ENCODE peak calls at places on chromosomes 16 and 17, in eight cellular contexts. One of them, this sample, is unnamed.

GRCh38 chr17:9371019-9371418 is 204.6 kb downstream of the STX8 start:
- DNase-seq in uterus: no peak
- DNase-seq in stimulated activated CD8-positive, alpha-beta memory T cell treated with anti-CD3 and anti-CD28 coated beads, Interleukin-4, amount 100 ng/mL, for 48 hours: no peak
- DNase-seq in non-pigmented ciliary epithelial cell: peak
- DNase-seq in amygdala: no peak
- DNase-seq in stimulated activated CD4-positive, alpha-beta T cell treated with anti-CD3 and anti-CD28 coated beads, TNF-alpha, amount 100 ng/mL, for 1 hour: no peak
- DNase-seq in HS-5: peak
- DNase-seq in fibroblast of the conjunctiva: no peak
- DNase-seq in this sample: peak

GRCh38 chr16:11565665-11566064 is 21.1 kb downstream of the LITAF start:
- DNase-seq in stimulated activated CD4-positive, alpha-beta T cell treated with anti-CD3 and anti-CD28 coated beads, TNF-alpha, amount 100 ng/mL, for 1 hour: no peak
- DNase-seq in non-pigmented ciliary epithelial cell: no peak
- DNase-seq in fibroblast of the conjunctiva: no peak
- DNase-seq in amygdala: no peak
- DNase-seq in stimulated activated CD8-positive, alpha-beta memory T cell treated with anti-CD3 and anti-CD28 coated beads, Interleukin-4, amount 100 ng/mL, for 48 hours: no peak
- DNase-seq in uterus: no peak
- DNase-seq in HS-5: no peak
- DNase-seq in this sample: no peak

GRCh38 chr16:78562156-78562555 is 462.7 kb downstream of the WWOX start:
- DNase-seq in amygdala: no peak
- DNase-seq in fibroblast of the conjunctiva: no peak
- DNase-seq in uterus: no peak
- DNase-seq in stimulated activated CD4-positive, alpha-beta T cell treated with anti-CD3 and anti-CD28 coated beads, TNF-alpha, amount 100 ng/mL, for 1 hour: no peak
- DNase-seq in stimulated activated CD8-positive, alpha-beta memory T cell treated with anti-CD3 and anti-CD28 coated beads, Interleukin-4, amount 100 ng/mL, for 48 hours: no peak
- DNase-seq in non-pigmented ciliary epithelial cell: no peak
- DNase-seq in HS-5: no peak
- DNase-seq in this sample: no peak

GRCh38 chr17:77352996-77353395 is 212.2 kb downstream of the SEC14L1 start:
- DNase-seq in non-pigmented ciliary epithelial cell: no peak
- DNase-seq in fibroblast of the conjunctiva: no peak
- DNase-seq in uterus: peak
- DNase-seq in amygdala: no peak
- DNase-seq in stimulated activated CD4-positive, alpha-beta T cell treated with anti-CD3 and anti-CD28 coated beads, TNF-alpha, amount 100 ng/mL, for 1 hour: no peak
- DNase-seq in HS-5: no peak
- DNase-seq in stimulated activated CD8-positive, alpha-beta memory T cell treated with anti-CD3 and anti-CD28 coated beads, Interleukin-4, amount 100 ng/mL, for 48 hours: peak
- DNase-seq in this sample: no peak

GRCh38 chr17:43839670-43840101 is 6.7 kb upstream of the MPP3 start:
- DNase-seq in HS-5: no peak
- DNase-seq in amygdala: no peak
- DNase-seq in stimulated activated CD8-positive, alpha-beta memory T cell treated with anti-CD3 and anti-CD28 coated beads, Interleukin-4, amount 100 ng/mL, for 48 hours: no peak
- DNase-seq in non-pigmented ciliary epithelial cell: no peak
- DNase-seq in stimulated activated CD4-positive, alpha-beta T cell treated with anti-CD3 and anti-CD28 coated beads, TNF-alpha, amount 100 ng/mL, for 1 hour: no peak
- DNase-seq in fibroblast of the conjunctiva: no peak
- DNase-seq in uterus: no peak
- DNase-seq in this sample: peak

GRCh38 chr17:83170571-83171260 is 91.3 kb downstream of the METRNL start:
- DNase-seq in stimulated activated CD8-positive, alpha-beta memory T cell treated with anti-CD3 and anti-CD28 coated beads, Interleukin-4, amount 100 ng/mL, for 48 hours: peak
- DNase-seq in non-pigmented ciliary epithelial cell: no peak
- DNase-seq in stimulated activated CD4-positive, alpha-beta T cell treated with anti-CD3 and anti-CD28 coated beads, TNF-alpha, amount 100 ng/mL, for 1 hour: no peak
- DNase-seq in fibroblast of the conjunctiva: no peak
- DNase-seq in HS-5: no peak
- DNase-seq in amygdala: no peak
- DNase-seq in uterus: no peak
- DNase-seq in this sample: no peak

GRCh38 chr17:15947331-15947730 is 2.4 kb downstream of the ADORA2B start:
- DNase-seq in uterus: no peak
- DNase-seq in fibroblast of the conjunctiva: no peak
- DNase-seq in stimulated activated CD4-positive, alpha-beta T cell treated with anti-CD3 and anti-CD28 coated beads, TNF-alpha, amount 100 ng/mL, for 1 hour: no peak
- DNase-seq in HS-5: no peak
- DNase-seq in stimulated activated CD8-positive, alpha-beta memory T cell treated with anti-CD3 and anti-CD28 coated beads, Interleukin-4, amount 100 ng/mL, for 48 hours: no peak
- DNase-seq in non-pigmented ciliary epithelial cell: no peak
- DNase-seq in amygdala: no peak
- DNase-seq in this sample: no peak

GRCh38 chr16:57175896-57176295 is 9.9 kb downstream of the PSME3IP1 start:
- DNase-seq in uterus: no peak
- DNase-seq in fibroblast of the conjunctiva: no peak
- DNase-seq in HS-5: no peak
- DNase-seq in stimulated activated CD4-positive, alpha-beta T cell treated with anti-CD3 and anti-CD28 coated beads, TNF-alpha, amount 100 ng/mL, for 1 hour: no peak
- DNase-seq in amygdala: no peak
- DNase-seq in stimulated activated CD8-positive, alpha-beta memory T cell treated with anti-CD3 and anti-CD28 coated beads, Interleukin-4, amount 100 ng/mL, for 48 hours: no peak
- DNase-seq in non-pigmented ciliary epithelial cell: no peak
- DNase-seq in this sample: no peak

GRCh38 chr17:32941419-32942032 is 13.6 kb downstream of the TMEM98 start:
- DNase-seq in stimulated activated CD8-positive, alpha-beta memory T cell treated with anti-CD3 and anti-CD28 coated beads, Interleukin-4, amount 100 ng/mL, for 48 hours: no peak
- DNase-seq in stimulated activated CD4-positive, alpha-beta T cell treated with anti-CD3 and anti-CD28 coated beads, TNF-alpha, amount 100 ng/mL, for 1 hour: no peak
- DNase-seq in uterus: no peak
- DNase-seq in non-pigmented ciliary epithelial cell: no peak
- DNase-seq in amygdala: no peak
- DNase-seq in HS-5: no peak
- DNase-seq in fibroblast of the conjunctiva: no peak
- DNase-seq in this sample: no peak

GRCh38 chr17:40953876-40954275 is 12.9 kb downstream of the KRT39 start:
- DNase-seq in non-pigmented ciliary epithelial cell: peak
- DNase-seq in stimulated activated CD4-positive, alpha-beta T cell treated with anti-CD3 and anti-CD28 coated beads, TNF-alpha, amount 100 ng/mL, for 1 hour: no peak
- DNase-seq in uterus: no peak
- DNase-seq in stimulated activated CD8-positive, alpha-beta memory T cell treated with anti-CD3 and anti-CD28 coated beads, Interleukin-4, amount 100 ng/mL, for 48 hours: peak
- DNase-seq in fibroblast of the conjunctiva: no peak
- DNase-seq in amygdala: no peak
- DNase-seq in HS-5: peak
- DNase-seq in this sample: peak

GRCh38 chr17:41784207-41784744 is 2.2 kb downstream of the JUP start:
- DNase-seq in stimulated activated CD4-positive, alpha-beta T cell treated with anti-CD3 and anti-CD28 coated beads, TNF-alpha, amount 100 ng/mL, for 1 hour: no peak
- DNase-seq in fibroblast of the conjunctiva: no peak
- DNase-seq in amygdala: no peak
- DNase-seq in uterus: peak
- DNase-seq in HS-5: no peak
- DNase-seq in stimulated activated CD8-positive, alpha-beta memory T cell treated with anti-CD3 and anti-CD28 coated beads, Interleukin-4, amount 100 ng/mL, for 48 hours: no peak
- DNase-seq in non-pigmented ciliary epithelial cell: no peak
- DNase-seq in this sample: peak

GRCh38 chr17:8875416-8875815 is 7.9 kb upstream of the PIK3R6 start:
- DNase-seq in non-pigmented ciliary epithelial cell: no peak
- DNase-seq in stimulated activated CD8-positive, alpha-beta memory T cell treated with anti-CD3 and anti-CD28 coated beads, Interleukin-4, amount 100 ng/mL, for 48 hours: no peak
- DNase-seq in uterus: no peak
- DNase-seq in amygdala: no peak
- DNase-seq in fibroblast of the conjunctiva: no peak
- DNase-seq in stimulated activated CD4-positive, alpha-beta T cell treated with anti-CD3 and anti-CD28 coated beads, TNF-alpha, amount 100 ng/mL, for 1 hour: no peak
- DNase-seq in HS-5: no peak
- DNase-seq in this sample: no peak

GRCh38 chr16:24685539-24686432 is 43.7 kb upstream of the TNRC6A start:
- DNase-seq in stimulated activated CD4-positive, alpha-beta T cell treated with anti-CD3 and anti-CD28 coated beads, TNF-alpha, amount 100 ng/mL, for 1 hour: no peak
- DNase-seq in amygdala: peak
- DNase-seq in uterus: peak
- DNase-seq in HS-5: no peak
- DNase-seq in fibroblast of the conjunctiva: peak
- DNase-seq in stimulated activated CD8-positive, alpha-beta memory T cell treated with anti-CD3 and anti-CD28 coated beads, Interleukin-4, amount 100 ng/mL, for 48 hours: no peak
- DNase-seq in non-pigmented ciliary epithelial cell: peak
- DNase-seq in this sample: peak

GRCh38 chr16:48526058-48526957 is 83.7 kb downstream of the N4BP1 start:
- DNase-seq in fibroblast of the conjunctiva: no peak
- DNase-seq in non-pigmented ciliary epithelial cell: no peak
- DNase-seq in amygdala: no peak
- DNase-seq in stimulated activated CD8-positive, alpha-beta memory T cell treated with anti-CD3 and anti-CD28 coated beads, Interleukin-4, amount 100 ng/mL, for 48 hours: peak
- DNase-seq in uterus: no peak
- DNase-seq in HS-5: no peak
- DNase-seq in stimulated activated CD4-positive, alpha-beta T cell treated with anti-CD3 and anti-CD28 coated beads, TNF-alpha, amount 100 ng/mL, for 1 hour: no peak
- DNase-seq in this sample: peak

This sample was measured in HT1080.